ENCODE peak calls at places on chromosomes 3 and 15, in nine cellular contexts. One of them, this sample, is unnamed.

GRCh38 chr15:70504305-70504951 is 258.9 kb downstream of the UACA start:
- DNase-seq in hepatic stellate cell: peak; percentile 78
- DNase-seq in NCI-H460: no peak
- DNase-seq in dorsolateral prefrontal cortex: peak; percentile 43
- DNase-seq in H1: no peak
- DNase-seq in fibroblast of pulmonary artery: peak; percentile 69
- DNase-seq in activated CD4-positive, alpha-beta T cell treated with anti-CD3 and anti-CD28 coated beads, Interleukin-2, amount 10 ng/mL, durations not matched to agents 7 days and 5 days: no peak
- DNase-seq in dermis microvascular lymphatic vessel endothelial cell: no peak
- DNase-seq in NAMALWA: peak; percentile 87
- DNase-seq in this sample: peak; percentile 26

GRCh38 chr3:52865994-52866393 is 31.2 kb upstream of the MUSTN1 start:
- DNase-seq in hepatic stellate cell: no peak
- DNase-seq in NCI-H460: no peak
- DNase-seq in dorsolateral prefrontal cortex: peak; percentile 69
- DNase-seq in H1: no peak
- DNase-seq in fibroblast of pulmonary artery: no peak
- DNase-seq in activated CD4-positive, alpha-beta T cell treated with anti-CD3 and anti-CD28 coated beads, Interleukin-2, amount 10 ng/mL, durations not matched to agents 7 days and 5 days: no peak
- DNase-seq in dermis microvascular lymphatic vessel endothelial cell: no peak
- DNase-seq in NAMALWA: no peak
- DNase-seq in this sample: no peak

GRCh38 chr3:14884665-14885064 is 62.7 kb upstream of the NR2C2 start:
- DNase-seq in hepatic stellate cell: no peak
- DNase-seq in NCI-H460: no peak
- DNase-seq in dorsolateral prefrontal cortex: no peak
- DNase-seq in H1: no peak
- DNase-seq in fibroblast of pulmonary artery: no peak
- DNase-seq in activated CD4-positive, alpha-beta T cell treated with anti-CD3 and anti-CD28 coated beads, Interleukin-2, amount 10 ng/mL, durations not matched to agents 7 days and 5 days: peak; percentile 68
- DNase-seq in dermis microvascular lymphatic vessel endothelial cell: no peak
- DNase-seq in NAMALWA: no peak
- DNase-seq in this sample: peak; percentile 70

GRCh38 chr3:105715372-105715771 is 153.4 kb downstream of the CBLB start:
- DNase-seq in hepatic stellate cell: peak; percentile 17
- DNase-seq in NCI-H460: peak; percentile 13
- DNase-seq in dorsolateral prefrontal cortex: no peak
- DNase-seq in H1: no peak
- DNase-seq in fibroblast of pulmonary artery: peak; percentile 96
- DNase-seq in activated CD4-positive, alpha-beta T cell treated with anti-CD3 and anti-CD28 coated beads, Interleukin-2, amount 10 ng/mL, durations not matched to agents 7 days and 5 days: no peak
- DNase-seq in dermis microvascular lymphatic vessel endothelial cell: peak; percentile 85
- DNase-seq in NAMALWA: no peak
- DNase-seq in this sample: no peak

GRCh38 chr3:157594413-157594812 is 91.2 kb upstream of the VEPH1 start:
- DNase-seq in hepatic stellate cell: no peak
- DNase-seq in NCI-H460: no peak
- DNase-seq in dorsolateral prefrontal cortex: no peak
- DNase-seq in H1: no peak
- DNase-seq in fibroblast of pulmonary artery: peak; percentile 74
- DNase-seq in activated CD4-positive, alpha-beta T cell treated with anti-CD3 and anti-CD28 coated beads, Interleukin-2, amount 10 ng/mL, durations not matched to agents 7 days and 5 days: no peak
- DNase-seq in dermis microvascular lymphatic vessel endothelial cell: no peak
- DNase-seq in NAMALWA: no peak
- DNase-seq in this sample: no peak

GRCh38 chr15:67592245-67592644 is 49.7 kb downstream of the MAP2K5 start:
- DNase-seq in hepatic stellate cell: no peak
- DNase-seq in NCI-H460: no peak
- DNase-seq in dorsolateral prefrontal cortex: no peak
- DNase-seq in H1: no peak
- DNase-seq in fibroblast of pulmonary artery: no peak
- DNase-seq in activated CD4-positive, alpha-beta T cell treated with anti-CD3 and anti-CD28 coated beads, Interleukin-2, amount 10 ng/mL, durations not matched to agents 7 days and 5 days: no peak
- DNase-seq in dermis microvascular lymphatic vessel endothelial cell: no peak
- DNase-seq in NAMALWA: no peak
- DNase-seq in this sample: no peak

GRCh38 chr3:55446860-55447259 is 40.2 kb downstream of the WNT5A start:
- DNase-seq in hepatic stellate cell: no peak
- DNase-seq in NCI-H460: no peak
- DNase-seq in dorsolateral prefrontal cortex: no peak
- DNase-seq in H1: no peak
- DNase-seq in fibroblast of pulmonary artery: no peak
- DNase-seq in activated CD4-positive, alpha-beta T cell treated with anti-CD3 and anti-CD28 coated beads, Interleukin-2, amount 10 ng/mL, durations not matched to agents 7 days and 5 days: no peak
- DNase-seq in dermis microvascular lymphatic vessel endothelial cell: no peak
- DNase-seq in NAMALWA: no peak
- DNase-seq in this sample: no peak

GRCh38 chr15:85589873-85590272 is 204.9 kb downstream of the KLHL25 start:
- DNase-seq in hepatic stellate cell: no peak
- DNase-seq in NCI-H460: no peak
- DNase-seq in dorsolateral prefrontal cortex: no peak
- DNase-seq in H1: no peak
- DNase-seq in fibroblast of pulmonary artery: peak; percentile 66
- DNase-seq in activated CD4-positive, alpha-beta T cell treated with anti-CD3 and anti-CD28 coated beads, Interleukin-2, amount 10 ng/mL, durations not matched to agents 7 days and 5 days: no peak
- DNase-seq in dermis microvascular lymphatic vessel endothelial cell: no peak
- DNase-seq in NAMALWA: no peak
- DNase-seq in this sample: no peak

GRCh38 chr3:16728762-16729745 is 123.8 kb upstream of the DAZL start:
- DNase-seq in hepatic stellate cell: peak; percentile 35
- DNase-seq in NCI-H460: peak; percentile 3
- DNase-seq in dorsolateral prefrontal cortex: no peak
- DNase-seq in H1: no peak
- DNase-seq in fibroblast of pulmonary artery: peak; percentile 76
- DNase-seq in activated CD4-positive, alpha-beta T cell treated with anti-CD3 and anti-CD28 coated beads, Interleukin-2, amount 10 ng/mL, durations not matched to agents 7 days and 5 days: no peak
- DNase-seq in dermis microvascular lymphatic vessel endothelial cell: no peak
- DNase-seq in NAMALWA: no peak
- DNase-seq in this sample: no peak

GRCh38 chr3:128560768-128561167 is 67.8 kb upstream of the GATA2 start:
- DNase-seq in hepatic stellate cell: no peak
- DNase-seq in NCI-H460: no peak
- DNase-seq in dorsolateral prefrontal cortex: no peak
- DNase-seq in H1: no peak
- DNase-seq in fibroblast of pulmonary artery: no peak
- DNase-seq in activated CD4-positive, alpha-beta T cell treated with anti-CD3 and anti-CD28 coated beads, Interleukin-2, amount 10 ng/mL, durations not matched to agents 7 days and 5 days: no peak
- DNase-seq in dermis microvascular lymphatic vessel endothelial cell: no peak
- DNase-seq in NAMALWA: no peak
- DNase-seq in this sample: no peak

GRCh38 chr3:126340943-126341754 is 16.1 kb downstream of the KLF15 start:
- DNase-seq in hepatic stellate cell: no peak
- DNase-seq in NCI-H460: no peak
- DNase-seq in dorsolateral prefrontal cortex: no peak
- DNase-seq in H1: no peak
- DNase-seq in fibroblast of pulmonary artery: no peak
- DNase-seq in activated CD4-positive, alpha-beta T cell treated with anti-CD3 and anti-CD28 coated beads, Interleukin-2, amount 10 ng/mL, durations not matched to agents 7 days and 5 days: no peak
- DNase-seq in dermis microvascular lymphatic vessel endothelial cell: no peak
- DNase-seq in NAMALWA: no peak
- DNase-seq in this sample: no peak

GRCh38 chr3:99875925-99876781 is 58.5 kb downstream of the CMSS1 start:
- DNase-seq in hepatic stellate cell: peak; percentile 58
- DNase-seq in NCI-H460: peak; percentile 34
- DNase-seq in dorsolateral prefrontal cortex: peak; percentile 60
- DNase-seq in H1: peak; percentile 71
- DNase-seq in fibroblast of pulmonary artery: peak; percentile 83
- DNase-seq in activated CD4-positive, alpha-beta T cell treated with anti-CD3 and anti-CD28 coated beads, Interleukin-2, amount 10 ng/mL, durations not matched to agents 7 days and 5 days: peak; percentile 64
- DNase-seq in dermis microvascular lymphatic vessel endothelial cell: peak; percentile 75
- DNase-seq in NAMALWA: peak; percentile 71
- DNase-seq in this sample: peak; percentile 68

GRCh38 chr3:138367912-138368311 is 19.5 kb downstream of the MRAS start:
- DNase-seq in hepatic stellate cell: no peak
- DNase-seq in NCI-H460: no peak
- DNase-seq in dorsolateral prefrontal cortex: peak; percentile 76
- DNase-seq in H1: no peak
- DNase-seq in fibroblast of pulmonary artery: peak; percentile 26
- DNase-seq in activated CD4-positive, alpha-beta T cell treated with anti-CD3 and anti-CD28 coated beads, Interleukin-2, amount 10 ng/mL, durations not matched to agents 7 days and 5 days: no peak
- DNase-seq in dermis microvascular lymphatic vessel endothelial cell: no peak
- DNase-seq in NAMALWA: peak; percentile 11
- DNase-seq in this sample: no peak

GRCh38 chr3:64518496-64518895 is 169.3 kb downstream of the ADAMTS9 start:
- DNase-seq in hepatic stellate cell: no peak
- DNase-seq in NCI-H460: no peak
- DNase-seq in dorsolateral prefrontal cortex: no peak
- DNase-seq in H1: no peak
- DNase-seq in fibroblast of pulmonary artery: no peak
- DNase-seq in activated CD4-positive, alpha-beta T cell treated with anti-CD3 and anti-CD28 coated beads, Interleukin-2, amount 10 ng/mL, durations not matched to agents 7 days and 5 days: no peak
- DNase-seq in dermis microvascular lymphatic vessel endothelial cell: no peak
- DNase-seq in NAMALWA: no peak
- DNase-seq in this sample: no peak

GRCh38 chr3:131110087-131110486 is 83.4 kb downstream of the NEK11 start:
- DNase-seq in hepatic stellate cell: no peak
- DNase-seq in NCI-H460: no peak
- DNase-seq in dorsolateral prefrontal cortex: no peak
- DNase-seq in H1: no peak
- DNase-seq in fibroblast of pulmonary artery: peak; percentile 74
- DNase-seq in activated CD4-positive, alpha-beta T cell treated with anti-CD3 and anti-CD28 coated beads, Interleukin-2, amount 10 ng/mL, durations not matched to agents 7 days and 5 days: no peak
- DNase-seq in dermis microvascular lymphatic vessel endothelial cell: no peak
- DNase-seq in NAMALWA: no peak
- DNase-seq in this sample: no peak

GRCh38 chr3:99951701-99952100 is 134.0 kb downstream of the CMSS1 start:
- DNase-seq in hepatic stellate cell: no peak
- DNase-seq in NCI-H460: no peak
- DNase-seq in dorsolateral prefrontal cortex: no peak
- DNase-seq in H1: no peak
- DNase-seq in fibroblast of pulmonary artery: no peak
- DNase-seq in activated CD4-positive, alpha-beta T cell treated with anti-CD3 and anti-CD28 coated beads, Interleukin-2, amount 10 ng/mL, durations not matched to agents 7 days and 5 days: no peak
- DNase-seq in dermis microvascular lymphatic vessel endothelial cell: no peak
- DNase-seq in NAMALWA: no peak
- DNase-seq in this sample: no peak

GRCh38 chr3:126423191-126424038 is 28.7 kb downstream of the CFAP100 start:
- DNase-seq in hepatic stellate cell: no peak
- DNase-seq in NCI-H460: no peak
- DNase-seq in dorsolateral prefrontal cortex: no peak
- DNase-seq in H1: no peak
- DNase-seq in fibroblast of pulmonary artery: no peak
- DNase-seq in activated CD4-positive, alpha-beta T cell treated with anti-CD3 and anti-CD28 coated beads, Interleukin-2, amount 10 ng/mL, durations not matched to agents 7 days and 5 days: no peak
- DNase-seq in dermis microvascular lymphatic vessel endothelial cell: no peak
- DNase-seq in NAMALWA: no peak
- DNase-seq in this sample: no peak

GRCh38 chr3:148372476-148372875 is 325.2 kb upstream of the AGTR1 start:
- DNase-seq in hepatic stellate cell: no peak
- DNase-seq in NCI-H460: no peak
- DNase-seq in dorsolateral prefrontal cortex: no peak
- DNase-seq in H1: no peak
- DNase-seq in fibroblast of pulmonary artery: no peak
- DNase-seq in activated CD4-positive, alpha-beta T cell treated with anti-CD3 and anti-CD28 coated beads, Interleukin-2, amount 10 ng/mL, durations not matched to agents 7 days and 5 days: no peak
- DNase-seq in dermis microvascular lymphatic vessel endothelial cell: no peak
- DNase-seq in NAMALWA: no peak
- DNase-seq in this sample: no peak

GRCh38 chr3:61985020-61985419 is 388.3 kb downstream of the FEZF2 start:
- DNase-seq in hepatic stellate cell: peak; percentile 2
- DNase-seq in NCI-H460: no peak
- DNase-seq in dorsolateral prefrontal cortex: no peak
- DNase-seq in H1: no peak
- DNase-seq in fibroblast of pulmonary artery: peak; percentile 72
- DNase-seq in activated CD4-positive, alpha-beta T cell treated with anti-CD3 and anti-CD28 coated beads, Interleukin-2, amount 10 ng/mL, durations not matched to agents 7 days and 5 days: no peak
- DNase-seq in dermis microvascular lymphatic vessel endothelial cell: no peak
- DNase-seq in NAMALWA: no peak
- DNase-seq in this sample: no peak

GRCh38 chr3:135440233-135440632 is 525.3 kb upstream of the PPP2R3A start:
- DNase-seq in hepatic stellate cell: no peak
- DNase-seq in NCI-H460: no peak
- DNase-seq in dorsolateral prefrontal cortex: no peak
- DNase-seq in H1: no peak
- DNase-seq in fibroblast of pulmonary artery: no peak
- DNase-seq in activated CD4-positive, alpha-beta T cell treated with anti-CD3 and anti-CD28 coated beads, Interleukin-2, amount 10 ng/mL, durations not matched to agents 7 days and 5 days: no peak
- DNase-seq in dermis microvascular lymphatic vessel endothelial cell: no peak
- DNase-seq in NAMALWA: no peak
- DNase-seq in this sample: no peak

GRCh38 chr3:162742159-162742717 is 1245.6 kb downstream of the OTOL1 start:
- DNase-seq in hepatic stellate cell: no peak
- DNase-seq in NCI-H460: no peak
- DNase-seq in dorsolateral prefrontal cortex: no peak
- DNase-seq in H1: no peak
- DNase-seq in fibroblast of pulmonary artery: no peak
- DNase-seq in activated CD4-positive, alpha-beta T cell treated with anti-CD3 and anti-CD28 coated beads, Interleukin-2, amount 10 ng/mL, durations not matched to agents 7 days and 5 days: no peak
- DNase-seq in dermis microvascular lymphatic vessel endothelial cell: no peak
- DNase-seq in NAMALWA: no peak
- DNase-seq in this sample: no peak

GRCh38 chr3:155995525-155996370 is 124.6 kb upstream of the KCNAB1 start:
- DNase-seq in hepatic stellate cell: peak; percentile 51
- DNase-seq in NCI-H460: peak; percentile 29
- DNase-seq in dorsolateral prefrontal cortex: no peak
- DNase-seq in H1: no peak
- DNase-seq in fibroblast of pulmonary artery: peak; percentile 78
- DNase-seq in activated CD4-positive, alpha-beta T cell treated with anti-CD3 and anti-CD28 coated beads, Interleukin-2, amount 10 ng/mL, durations not matched to agents 7 days and 5 days: no peak
- DNase-seq in dermis microvascular lymphatic vessel endothelial cell: peak; percentile 36
- DNase-seq in NAMALWA: peak; percentile 73
- DNase-seq in this sample: no peak

GRCh38 chr15:76330281-76330680 is 6.3 kb upstream of the ISL2 start:
- DNase-seq in hepatic stellate cell: peak; percentile 73
- DNase-seq in NCI-H460: peak; percentile 68
- DNase-seq in dorsolateral prefrontal cortex: no peak
- DNase-seq in H1: no peak
- DNase-seq in fibroblast of pulmonary artery: peak; percentile 71
- DNase-seq in activated CD4-positive, alpha-beta T cell treated with anti-CD3 and anti-CD28 coated beads, Interleukin-2, amount 10 ng/mL, durations not matched to agents 7 days and 5 days: no peak
- DNase-seq in dermis microvascular lymphatic vessel endothelial cell: no peak
- DNase-seq in NAMALWA: peak; percentile 35
- DNase-seq in this sample: no peak

GRCh38 chr3:139830817-139831216 is 104.2 kb upstream of the CLSTN2 start:
- DNase-seq in hepatic stellate cell: no peak
- DNase-seq in NCI-H460: no peak
- DNase-seq in dorsolateral prefrontal cortex: peak; percentile 70
- DNase-seq in H1: no peak
- DNase-seq in fibroblast of pulmonary artery: no peak
- DNase-seq in activated CD4-positive, alpha-beta T cell treated with anti-CD3 and anti-CD28 coated beads, Interleukin-2, amount 10 ng/mL, durations not matched to agents 7 days and 5 days: no peak
- DNase-seq in dermis microvascular lymphatic vessel endothelial cell: no peak
- DNase-seq in NAMALWA: no peak
- DNase-seq in this sample: no peak

GRCh38 chr15:92670625-92671024 is 15.1 kb upstream of the FAM174B start:
- DNase-seq in hepatic stellate cell: no peak
- DNase-seq in NCI-H460: no peak
- DNase-seq in dorsolateral prefrontal cortex: no peak
- DNase-seq in H1: no peak
- DNase-seq in fibroblast of pulmonary artery: no peak
- DNase-seq in activated CD4-positive, alpha-beta T cell treated with anti-CD3 and anti-CD28 coated beads, Interleukin-2, amount 10 ng/mL, durations not matched to agents 7 days and 5 days: no peak
- DNase-seq in dermis microvascular lymphatic vessel endothelial cell: no peak
- DNase-seq in NAMALWA: no peak
- DNase-seq in this sample: no peak

GRCh38 chr3:189780556-189781270 is 149.5 kb downstream of the TP63 start:
- DNase-seq in hepatic stellate cell: no peak
- DNase-seq in NCI-H460: no peak
- DNase-seq in dorsolateral prefrontal cortex: no peak
- DNase-seq in H1: no peak
- DNase-seq in fibroblast of pulmonary artery: no peak
- DNase-seq in activated CD4-positive, alpha-beta T cell treated with anti-CD3 and anti-CD28 coated beads, Interleukin-2, amount 10 ng/mL, durations not matched to agents 7 days and 5 days: no peak
- DNase-seq in dermis microvascular lymphatic vessel endothelial cell: no peak
- DNase-seq in NAMALWA: no peak
- DNase-seq in this sample: no peak